ENCODE peak calls at places on chromosomes 11 and 22, in eight cellular contexts. C is Calu3; B is nucleus accumbens; G is T-helper 9 cell; I is CD8-positive, alpha-beta T cell; Q is NCI-H1092 treated with DMSO at 0.1 percent for 48 hours; F is activated CD4-positive, alpha-beta T cell treated with anti-CD3 and anti-CD28 coated beads for 4 hours; P is fibroblast of villous mesenchyme. Y is an unnamed sample.

GRCh38 chr22:26476705-26477340 is 6.8 kb downstream of the HPS4 start:
- DNase-seq in G (no peak), Q (no peak), B (no peak), I (no peak), P (peak), F (no peak), C (no peak), Y (no peak)

GRCh38 chr11:85752890-85753581 is 57.9 kb downstream of the SYTL2 start:
- DNase-seq in Q (no peak), P (no peak), F (peak), G (peak), B (no peak), I (peak), C (no peak), Y (no peak)

GRCh38 chr11:122007611-122008071 is 108.4 kb downstream of the BLID start:
- DNase-seq in Q (peak), C (no peak), G (no peak), F (no peak), P (no peak), I (no peak), B (peak), Y (no peak)

GRCh38 chr22:30566125-30566524 is 8.3 kb downstream of the GAL3ST1 start:
- DNase-seq in C (peak), P (no peak), G (no peak), B (no peak), F (no peak), I (no peak), Q (no peak), Y (peak)

GRCh38 chr11:134124660-134125451 is 56.0 kb downstream of the JAM3 start:
- DNase-seq in P (peak), C (peak), G (no peak), Q (peak), F (no peak), I (no peak), B (peak), Y (peak)

GRCh38 chr11:92865352-92865751 is 104.1 kb upstream of the MTNR1B start:
- DNase-seq in C (no peak), G (no peak), F (no peak), P (peak), Q (no peak), I (no peak), B (no peak), Y (no peak)

GRCh38 chr11:7281083-7281482 is 29.4 kb downstream of the SYT9 start:
- DNase-seq in P (no peak), F (no peak), I (no peak), Q (no peak), B (no peak), C (no peak), G (no peak), Y (peak)

GRCh38 chr11:116835791-116836647 is 1.4 kb downstream of the APOA1 start:
- DNase-seq in P (peak), I (peak), Q (peak), B (peak), C (peak), G (peak), F (peak), Y (peak)

GRCh38 chr22:45612451-45612901 is 59.2 kb upstream of the ATXN10 start:
- DNase-seq in F (peak), C (no peak), G (peak), Q (no peak), I (no peak), P (peak), B (no peak), Y (no peak)

GRCh38 chr11:123561046-123561781 is 93.2 kb downstream of the SCN3B start:
- DNase-seq in C (peak), P (no peak), F (no peak), B (peak), G (no peak), Q (peak), I (no peak), Y (peak)

GRCh38 chr11:130816516-130816915 is 99.8 kb downstream of the SNX19 start:
- DNase-seq in Q (no peak), C (peak), G (no peak), F (no peak), B (no peak), I (no peak), P (peak), Y (peak)

Y was measured in hepatocyte.